ENCODE peak calls at places on chromosomes 7 and 10, in seven cellular contexts. X is neuronal stem cell, F is trophoblast cell, K is IMR-90, W is H9, G is H1, Q is mesenchymal stem cell. Y is an unnamed sample.

GRCh38 chr7:157704365-157704764 is 367.6 kb downstream of the DNAJB6 start:
- DNase-seq in X (no peak), G (no peak), F (no peak), Q (no peak), K (no peak), W (no peak), Y (no peak)

GRCh38 chr10:103140469-103140868 is 52.6 kb downstream of the NT5C2 start:
- DNase-seq in Q (no peak), G (no peak), K (no peak), F (no peak), W (no peak), X (no peak), Y (no peak)

GRCh38 chr7:158023157-158023556 is 564.5 kb downstream of the PTPRN2 start:
- DNase-seq in X (no peak), K (no peak), F (no peak), G (no peak), W (no peak), Q (no peak), Y (no peak)

GRCh38 chr7:79272066-79272669 is 181.3 kb downstream of the MAGI2 start:
- DNase-seq in W (no peak), Q (peak), G (no peak), K (peak), F (peak), X (peak), Y (peak)

GRCh38 chr10:112587709-112588108 is 140.7 kb downstream of the VTI1A start:
- DNase-seq in F (peak), K (peak), W (no peak), G (no peak), X (no peak), Q (no peak), Y (peak)

GRCh38 chr7:15720849-15721471 is 34.5 kb upstream of the MEOX2 start:
- DNase-seq in Q (peak), K (peak), X (peak), F (peak), W (no peak), G (no peak), Y (peak)

GRCh38 chr10:110411047-110411410 is 86.7 kb upstream of the DUSP5 start:
- DNase-seq in F (no peak), Q (no peak), G (no peak), X (no peak), K (peak), W (no peak), Y (no peak)

GRCh38 chr7:141355057-141355456 is 196.2 kb upstream of the AGK start:
- DNase-seq in W (no peak), K (no peak), X (no peak), F (no peak), Q (no peak), G (no peak), Y (no peak)

GRCh38 chr10:29749150-29749549 is 114.4 kb upstream of the SVIL start:
- DNase-seq in W (no peak), Q (no peak), K (no peak), X (no peak), G (no peak), F (no peak), Y (no peak)

GRCh38 chr7:106367018-106367420 is 82.2 kb upstream of the NAMPT start:
- DNase-seq in W (no peak), Q (no peak), F (peak), X (no peak), G (no peak), K (peak), Y (peak)

GRCh38 chr7:132394283-132395003 is 181.8 kb downstream of the PLXNA4 start:
- DNase-seq in G (no peak), F (peak), W (no peak), X (no peak), Q (no peak), K (no peak), Y (peak)

GRCh38 chr10:7797582-7797981 is 9.6 kb downstream of the ATP5F1C start:
- DNase-seq in G (no peak), F (peak), Q (peak), W (no peak), K (peak), X (no peak), Y (peak)

GRCh38 chr10:88243847-88244730 is 339.0 kb downstream of the RNLS start:
- DNase-seq in F (no peak), X (no peak), K (peak), W (no peak), G (no peak), Q (peak), Y (peak)

GRCh38 chr10:112802411-112803060 is 147.5 kb upstream of the TCF7L2 start:
- DNase-seq in Q (no peak), G (no peak), W (peak), K (no peak), F (no peak), X (no peak), Y (no peak)

GRCh38 chr10:100728928-100729876 is 16.2 kb upstream of the PAX2 start:
- DNase-seq in X (no peak), Q (peak), F (peak), W (peak), G (no peak), K (peak), Y (peak)

GRCh38 chr7:155291045-155291530 is 6.6 kb upstream of the INSIG1 start:
- DNase-seq in K (peak), W (no peak), X (no peak), G (no peak), F (peak), Q (peak), Y (peak)

GRCh38 chr7:128022631-128023532 is 8.4 kb downstream of the LRRC4 start:
- DNase-seq in X (no peak), K (peak), G (no peak), W (no peak), F (no peak), Q (peak), Y (peak)

GRCh38 chr10:59792812-59793211 is 39.6 kb upstream of the MRLN start:
- DNase-seq in X (no peak), W (no peak), K (no peak), F (no peak), Q (no peak), G (no peak), Y (no peak)

GRCh38 chr7:154096-154835 is 38.1 kb upstream of the FAM20C start:
- DNase-seq in X (no peak), Q (no peak), F (no peak), G (no peak), K (no peak), W (no peak), Y (no peak)

GRCh38 chr10:132836832-132837540 is 51.0 kb upstream of the NKX6-2 start:
- DNase-seq in W (peak), F (peak), Q (no peak), X (peak), K (peak), G (peak), Y (peak)

GRCh38 chr10:49309691-49310371 is 10.9 kb downstream of the C10orf71 start:
- DNase-seq in W (no peak), Q (no peak), X (no peak), F (no peak), G (no peak), K (no peak), Y (no peak)

GRCh38 chr7:95642173-95642572 is 45.9 kb upstream of the PDK4 start:
- DNase-seq in G (no peak), K (no peak), Q (no peak), F (peak), X (no peak), W (no peak), Y (no peak)

GRCh38 chr10:33878238-33878637 is 543.8 kb upstream of the NRP1 start:
- DNase-seq in F (no peak), Q (no peak), G (no peak), X (no peak), W (no peak), K (no peak), Y (no peak)

GRCh38 chr7:13981070-13981469 is 8.4 kb downstream of the ETV1 start:
- DNase-seq in X (no peak), G (no peak), F (peak), Q (peak), W (no peak), K (peak), Y (peak)

GRCh38 chr10:44334621-44335184 is 50.2 kb downstream of the CXCL12 start:
- DNase-seq in Q (peak), G (no peak), K (peak), W (no peak), F (no peak), X (no peak), Y (no peak)

GRCh38 chr10:48444861-48445841 is 138.7 kb downstream of the MAPK8 start:
- DNase-seq in Q (no peak), F (no peak), G (no peak), K (no peak), W (peak), X (no peak), Y (peak)

GRCh38 chr10:77970869-77971803 is 44.6 kb upstream of the DLG5 start:
- DNase-seq in G (no peak), F (peak), W (no peak), K (peak), X (peak), Q (peak), Y (peak)

GRCh38 chr7:100222445-100223132 is 2.8 kb downstream of the PVRIG start:
- DNase-seq in K (no peak), Q (no peak), F (no peak), G (no peak), W (no peak), X (no peak), Y (no peak)
- H3K4me2 ChIP-seq in K (no peak), Q (no peak), F (no peak), G (no peak), W (no peak), X (no peak), Y (no peak)

GRCh38 chr7:83859827-83860226 is 210.9 kb upstream of the SEMA3E start:
- DNase-seq in G (no peak), Q (no peak), K (no peak), W (no peak), F (no peak), X (no peak), Y (no peak)

GRCh38 chr7:83857691-83858090 is 208.8 kb upstream of the SEMA3E start:
- DNase-seq in G (no peak), F (no peak), Q (no peak), X (no peak), W (no peak), K (no peak), Y (no peak)

GRCh38 chr7:83851551-83851950 is 202.6 kb upstream of the SEMA3E start:
- DNase-seq in W (no peak), G (no peak), Q (peak), K (no peak), F (no peak), X (no peak), Y (no peak)

GRCh38 chr7:83852136-83852535 is 203.2 kb upstream of the SEMA3E start:
- DNase-seq in X (no peak), K (no peak), W (no peak), Q (no peak), G (no peak), F (peak), Y (peak)

DNA sequence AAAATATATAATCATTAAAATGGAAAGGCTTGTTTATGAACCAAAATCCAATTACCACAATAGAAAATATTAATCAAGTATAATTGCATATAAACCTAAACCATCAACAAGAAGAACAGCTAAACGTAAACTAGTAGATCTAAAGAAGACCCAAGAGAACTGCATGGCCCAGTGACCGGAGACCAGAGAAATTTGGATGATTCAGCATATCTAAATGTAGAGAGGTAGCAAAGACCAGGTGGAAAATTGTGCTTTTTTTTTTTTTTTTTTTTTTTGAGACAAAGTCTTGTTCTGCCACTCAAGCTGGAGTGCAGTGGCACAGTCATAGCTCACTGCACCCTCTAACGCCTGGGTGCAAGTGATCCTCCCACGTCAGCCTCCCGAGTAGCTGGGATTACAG is 207.2 kb upstream of the SEMA3E start:
- DNase-seq in G (no peak), W (no peak), F (no peak), X (no peak), Q (no peak), K (no peak), Y (no peak)
- H3K18ac ChIP-seq in G (no peak), W (no peak), F (no peak), X (no peak), Q (no peak), K (no peak), Y (no peak)

DNA sequence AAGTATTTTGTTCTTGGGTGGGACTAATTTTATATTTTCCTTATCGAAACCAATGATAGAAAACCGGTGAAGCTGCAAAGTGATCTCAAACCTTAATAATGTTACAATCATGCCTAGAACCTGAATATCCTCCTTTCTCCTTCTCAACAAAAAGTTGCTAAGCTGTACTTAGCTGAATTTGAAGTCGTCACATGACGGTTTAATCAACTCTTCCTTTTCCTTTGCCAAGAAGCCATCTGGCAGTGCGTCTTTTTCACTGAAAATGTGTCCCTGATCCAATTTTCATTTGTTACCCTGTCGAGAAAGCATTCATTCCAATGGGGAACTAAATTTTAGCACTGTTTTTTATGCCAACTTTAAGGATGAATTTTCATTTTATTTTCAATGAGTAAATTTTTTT is 979.8 kb downstream of the DNAJB9 start:
- DNase-seq in Q (no peak), K (no peak), G (no peak), X (no peak), W (no peak), F (no peak), Y (no peak)
- H3K4ac ChIP-seq in Q (no peak), K (no peak), G (no peak), X (no peak), W (no peak), F (no peak), Y (no peak)

GRCh38 chr7:4113976-4114375 is 568.1 kb upstream of the FOXK1 start:
- DNase-seq in W (no peak), G (no peak), F (no peak), X (no peak), K (no peak), Q (no peak), Y (no peak)
- H3K4me2 ChIP-seq in W (no peak), G (no peak), F (no peak), X (no peak), K (no peak), Q (no peak), Y (no peak)

GRCh38 chr7:85947767-85948166 is 695.9 kb upstream of the GRM3 start:
- DNase-seq in Q (no peak), W (no peak), F (no peak), X (no peak), K (no peak), G (no peak), Y (no peak)
- H3K18ac ChIP-seq in Q (no peak), W (no peak), F (no peak), X (no peak), K (no peak), G (no peak), Y (no peak)

GRCh38 chr10:75404335-75405200 is 3.0 kb upstream of the ZNF503 start:
- DNase-seq in X (peak), G (no peak), Q (no peak), K (no peak), F (no peak), W (peak), Y (peak)
- H3K4ac ChIP-seq in X (no peak), G (no peak), Q (no peak), K (no peak), F (peak), W (no peak), Y (peak)

DNA sequence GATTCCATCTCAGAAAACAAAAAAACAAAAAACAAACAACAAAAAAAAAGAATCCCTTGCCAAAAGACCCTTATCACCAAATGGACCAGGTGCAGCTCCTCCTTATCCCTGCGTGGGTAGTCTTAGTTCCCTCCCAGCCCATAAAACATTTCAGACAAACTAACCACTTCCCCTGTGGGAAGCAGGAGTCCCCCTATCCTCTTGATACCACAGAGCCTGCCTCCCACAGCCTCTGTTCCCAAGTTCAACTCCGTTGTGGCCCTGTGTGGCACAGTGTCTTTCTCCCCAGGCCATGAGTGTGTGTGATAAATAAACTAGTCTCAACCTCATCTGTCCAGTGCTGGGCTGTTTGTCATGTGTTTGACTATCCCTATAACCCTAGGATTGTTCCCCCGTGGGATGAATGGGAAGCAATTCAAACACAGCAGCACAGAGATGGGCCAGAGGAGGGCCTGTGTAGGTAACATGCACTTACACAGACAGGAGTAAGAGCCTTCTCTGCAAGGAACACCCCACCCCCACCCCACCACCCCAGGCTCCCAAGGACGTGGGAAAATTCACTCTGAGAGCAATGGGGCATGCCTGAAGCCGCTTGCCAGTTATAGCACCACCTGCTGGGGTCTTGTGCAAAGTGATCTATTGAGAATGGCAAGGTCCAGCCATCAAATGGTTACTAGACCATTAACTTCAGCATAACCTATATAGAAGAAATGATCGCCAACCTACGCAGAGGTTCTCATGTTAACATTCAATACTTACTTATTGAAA is 147.1 kb upstream of the GHITM start:
- DNase-seq in F (peak), X (peak), G (peak), Q (peak), W (peak), K (no peak), Y (peak)
- H3K4me2 ChIP-seq in F (no peak), X (no peak), G (no peak), Q (no peak), W (no peak), K (no peak), Y (no peak)

GRCh38 chr10:72295330-72295910 is 21.7 kb downstream of the DDIT4 start:
- DNase-seq in G (no peak), X (no peak), K (no peak), Q (no peak), F (no peak), W (no peak), Y (no peak)
- H3K18ac ChIP-seq in G (no peak), X (peak), K (no peak), Q (no peak), F (no peak), W (no peak), Y (no peak)

GRCh38 chr7:75987805-75988630 is 6.4 kb downstream of the TMEM120A start:
- DNase-seq in K (no peak), W (no peak), Q (no peak), G (no peak), X (no peak), F (no peak), Y (no peak)
- H3K4ac ChIP-seq in K (no peak), W (no peak), Q (no peak), G (no peak), X (no peak), F (no peak), Y (no peak)

DNA sequence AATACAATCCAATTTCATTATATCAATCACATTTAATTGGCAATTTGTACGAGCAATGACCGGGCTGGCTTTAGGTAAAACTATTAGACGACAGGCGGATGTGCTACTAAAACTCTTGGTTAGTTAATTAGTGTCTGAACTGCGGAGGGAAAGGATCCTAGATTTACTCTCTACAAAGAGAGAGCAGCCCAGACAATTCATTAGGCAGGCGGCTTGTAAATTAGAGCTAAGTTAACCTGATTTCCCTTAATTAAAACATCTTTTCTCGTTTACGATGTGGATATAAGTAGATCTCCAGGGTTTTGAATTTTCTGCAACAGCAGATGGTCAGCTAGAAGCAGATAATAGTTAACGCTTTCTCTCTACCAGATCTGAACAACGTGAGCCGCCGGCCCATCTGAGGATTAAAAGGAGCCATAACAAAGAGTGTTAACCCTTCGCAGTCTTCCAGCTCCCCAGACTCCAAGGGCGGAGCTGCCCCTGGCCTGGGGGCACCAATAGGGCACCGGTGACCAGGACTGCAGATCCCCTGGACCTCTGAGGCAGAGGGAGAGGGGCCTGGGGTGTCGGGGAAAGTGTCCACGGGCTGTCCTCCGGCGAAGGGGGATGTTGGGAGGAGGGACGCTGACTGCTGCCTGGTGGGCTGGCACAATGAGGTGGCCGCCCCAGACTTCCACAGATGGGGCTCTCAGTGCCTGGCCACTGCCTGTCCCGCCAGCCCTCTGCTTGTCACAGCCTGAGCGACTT is 6.3 kb upstream of the UNCX start:
- DNase-seq in W (peak), G (no peak), Q (no peak), X (no peak), F (no peak), K (no peak), Y (peak)
- H3K4me2 ChIP-seq in W (peak), G (peak), Q (no peak), X (peak), F (no peak), K (no peak), Y (no peak)

Y was measured in mesendoderm.